ENCODE peak calls at places on chromosomes 5 and 9, in six cellular contexts. One of them, this sample, is unnamed.
A peak's percentile ranks its signal among the peaks of the same experiment; 100 is the strongest.

GRCh38 chr9:27291292-27291691 is 5.7 kb downstream of the EQTN start:
- DNase-seq in GM12865: no peak
- DNase-seq in ELF-1: no peak
- DNase-seq in T-cell: no peak
- DNase-seq in activated T-cell treated with anti-CD3 and anti-CD28 coated beads, Interleukin-2, amount 50 U/mL, for 72 hours: no peak
- DNase-seq in activated CD4-positive, alpha-beta T cell treated with anti-CD3 and anti-CD28 coated beads, Interleukin-2, amount 50 U/mL, for 24 hours: no peak
- DNase-seq in this sample: no peak

GRCh38 chr5:152994040-152994439 is 496.4 kb upstream of the GRIA1 start:
- DNase-seq in activated T-cell treated with anti-CD3 and anti-CD28 coated beads, Interleukin-2, amount 50 U/mL, for 72 hours: no peak
- DNase-seq in GM12865: no peak
- DNase-seq in ELF-1: no peak
- DNase-seq in T-cell: no peak
- DNase-seq in activated CD4-positive, alpha-beta T cell treated with anti-CD3 and anti-CD28 coated beads, Interleukin-2, amount 50 U/mL, for 24 hours: no peak
- DNase-seq in this sample: no peak

GRCh38 chr9:16410601-16411285 is 459.7 kb downstream of the BNC2 start:
- DNase-seq in activated T-cell treated with anti-CD3 and anti-CD28 coated beads, Interleukin-2, amount 50 U/mL, for 72 hours: no peak
- DNase-seq in GM12865: no peak
- DNase-seq in activated CD4-positive, alpha-beta T cell treated with anti-CD3 and anti-CD28 coated beads, Interleukin-2, amount 50 U/mL, for 24 hours: no peak
- DNase-seq in ELF-1: no peak
- DNase-seq in T-cell: no peak
- DNase-seq in this sample: no peak

GRCh38 chr5:10424124-10424731 is 17.5 kb upstream of the ROPN1L start:
- DNase-seq in ELF-1: peak; percentile 46
- DNase-seq in activated CD4-positive, alpha-beta T cell treated with anti-CD3 and anti-CD28 coated beads, Interleukin-2, amount 50 U/mL, for 24 hours: no peak
- DNase-seq in activated T-cell treated with anti-CD3 and anti-CD28 coated beads, Interleukin-2, amount 50 U/mL, for 72 hours: no peak
- DNase-seq in GM12865: peak; percentile 54
- DNase-seq in T-cell: no peak
- DNase-seq in this sample: no peak

GRCh38 chr5:57085306-57086081 is 88.4 kb upstream of the GPBP1 start:
- DNase-seq in activated CD4-positive, alpha-beta T cell treated with anti-CD3 and anti-CD28 coated beads, Interleukin-2, amount 50 U/mL, for 24 hours: no peak
- DNase-seq in ELF-1: no peak
- DNase-seq in activated T-cell treated with anti-CD3 and anti-CD28 coated beads, Interleukin-2, amount 50 U/mL, for 72 hours: no peak
- DNase-seq in T-cell: no peak
- DNase-seq in GM12865: no peak
- DNase-seq in this sample: no peak

GRCh38 chr5:146001544-146002185 is 65.3 kb downstream of the SH3RF2 start:
- DNase-seq in T-cell: no peak
- DNase-seq in ELF-1: no peak
- DNase-seq in activated T-cell treated with anti-CD3 and anti-CD28 coated beads, Interleukin-2, amount 50 U/mL, for 72 hours: no peak
- DNase-seq in activated CD4-positive, alpha-beta T cell treated with anti-CD3 and anti-CD28 coated beads, Interleukin-2, amount 50 U/mL, for 24 hours: no peak
- DNase-seq in GM12865: no peak
- DNase-seq in this sample: no peak

GRCh38 chr9:21455320-21455719 is 15.1 kb downstream of the IFNA1 start:
- DNase-seq in GM12865: peak; percentile 53
- DNase-seq in ELF-1: peak; percentile 48
- DNase-seq in activated T-cell treated with anti-CD3 and anti-CD28 coated beads, Interleukin-2, amount 50 U/mL, for 72 hours: peak; percentile 27
- DNase-seq in activated CD4-positive, alpha-beta T cell treated with anti-CD3 and anti-CD28 coated beads, Interleukin-2, amount 50 U/mL, for 24 hours: no peak
- DNase-seq in T-cell: no peak
- DNase-seq in this sample: no peak

GRCh38 chr5:38800044-38800443 is 45.8 kb upstream of the OSMR start:
- DNase-seq in T-cell: no peak
- DNase-seq in ELF-1: no peak
- DNase-seq in GM12865: no peak
- DNase-seq in activated CD4-positive, alpha-beta T cell treated with anti-CD3 and anti-CD28 coated beads, Interleukin-2, amount 50 U/mL, for 24 hours: no peak
- DNase-seq in activated T-cell treated with anti-CD3 and anti-CD28 coated beads, Interleukin-2, amount 50 U/mL, for 72 hours: no peak
- DNase-seq in this sample: no peak

GRCh38 chr5:109917154-109917546 is 227.4 kb downstream of the MAN2A1 start:
- DNase-seq in ELF-1: no peak
- DNase-seq in activated T-cell treated with anti-CD3 and anti-CD28 coated beads, Interleukin-2, amount 50 U/mL, for 72 hours: no peak
- DNase-seq in GM12865: no peak
- DNase-seq in activated CD4-positive, alpha-beta T cell treated with anti-CD3 and anti-CD28 coated beads, Interleukin-2, amount 50 U/mL, for 24 hours: no peak
- DNase-seq in T-cell: no peak
- DNase-seq in this sample: no peak

GRCh38 chr9:110782701-110783100 is 114.1 kb downstream of the MUSK start:
- DNase-seq in T-cell: no peak
- DNase-seq in GM12865: no peak
- DNase-seq in ELF-1: peak; percentile 17
- DNase-seq in activated CD4-positive, alpha-beta T cell treated with anti-CD3 and anti-CD28 coated beads, Interleukin-2, amount 50 U/mL, for 24 hours: no peak
- DNase-seq in activated T-cell treated with anti-CD3 and anti-CD28 coated beads, Interleukin-2, amount 50 U/mL, for 72 hours: no peak
- DNase-seq in this sample: no peak

GRCh38 chr9:128412120-128412790 is 8.4 kb upstream of the CERCAM start:
- DNase-seq in activated CD4-positive, alpha-beta T cell treated with anti-CD3 and anti-CD28 coated beads, Interleukin-2, amount 50 U/mL, for 24 hours: peak; percentile 25
- DNase-seq in activated T-cell treated with anti-CD3 and anti-CD28 coated beads, Interleukin-2, amount 50 U/mL, for 72 hours: peak; percentile 64
- DNase-seq in T-cell: peak; percentile 44
- DNase-seq in ELF-1: peak; percentile 97
- DNase-seq in GM12865: peak; percentile 35
- DNase-seq in this sample: peak; percentile 20

GRCh38 chr9:21015122-21015815 is 16.2 kb downstream of the HACD4 start:
- DNase-seq in T-cell: no peak
- DNase-seq in activated CD4-positive, alpha-beta T cell treated with anti-CD3 and anti-CD28 coated beads, Interleukin-2, amount 50 U/mL, for 24 hours: no peak
- DNase-seq in GM12865: no peak
- DNase-seq in ELF-1: no peak
- DNase-seq in activated T-cell treated with anti-CD3 and anti-CD28 coated beads, Interleukin-2, amount 50 U/mL, for 72 hours: no peak
- DNase-seq in this sample: no peak

GRCh38 chr9:70043689-70044449 is at the start of gene MAMDC2:
- DNase-seq in T-cell: no peak
- DNase-seq in ELF-1: peak; percentile 81
- DNase-seq in GM12865: no peak
- DNase-seq in activated CD4-positive, alpha-beta T cell treated with anti-CD3 and anti-CD28 coated beads, Interleukin-2, amount 50 U/mL, for 24 hours: no peak
- DNase-seq in activated T-cell treated with anti-CD3 and anti-CD28 coated beads, Interleukin-2, amount 50 U/mL, for 72 hours: no peak
- DNase-seq in this sample: no peak

GRCh38 chr5:45225571-45226031 is 416.9 kb downstream of the MRPS30 start:
- DNase-seq in ELF-1: no peak
- DNase-seq in activated T-cell treated with anti-CD3 and anti-CD28 coated beads, Interleukin-2, amount 50 U/mL, for 72 hours: no peak
- DNase-seq in activated CD4-positive, alpha-beta T cell treated with anti-CD3 and anti-CD28 coated beads, Interleukin-2, amount 50 U/mL, for 24 hours: no peak
- DNase-seq in GM12865: no peak
- DNase-seq in T-cell: no peak
- DNase-seq in this sample: no peak

GRCh38 chr5:79143684-79144379 is 32.2 kb downstream of the BHMT start:
- DNase-seq in ELF-1: no peak
- DNase-seq in T-cell: no peak
- DNase-seq in activated T-cell treated with anti-CD3 and anti-CD28 coated beads, Interleukin-2, amount 50 U/mL, for 72 hours: no peak
- DNase-seq in activated CD4-positive, alpha-beta T cell treated with anti-CD3 and anti-CD28 coated beads, Interleukin-2, amount 50 U/mL, for 24 hours: no peak
- DNase-seq in GM12865: no peak
- DNase-seq in this sample: no peak

GRCh38 chr5:141845371-141845821 is 32.8 kb downstream of the PCDH1 start:
- DNase-seq in T-cell: no peak
- DNase-seq in activated T-cell treated with anti-CD3 and anti-CD28 coated beads, Interleukin-2, amount 50 U/mL, for 72 hours: peak; percentile 15
- DNase-seq in GM12865: peak; percentile 13
- DNase-seq in activated CD4-positive, alpha-beta T cell treated with anti-CD3 and anti-CD28 coated beads, Interleukin-2, amount 50 U/mL, for 24 hours: peak; percentile 11
- DNase-seq in ELF-1: peak; percentile 45
- DNase-seq in this sample: peak; percentile 9

This sample was measured in NCI-H526 treated with DMSO at 0.1 percent for 48 hours.